ENCODE peak calls at places on chromosome 2, in five cellular contexts. O is stimulated activated CD8-positive, alpha-beta memory T cell treated with anti-CD3 and anti-CD28 coated beads, Interleukin-15, amount 100 ng/mL, for 24 hours; L is tibial nerve; M is stimulated activated CD4-positive, alpha-beta T cell treated with anti-CD3 and anti-CD28 coated beads, Interleukin-2, amount 100 ng/mL, for 48 hours; U is activated CD4-positive, alpha-beta T cell treated with anti-CD3 and anti-CD28 coated beads for 24 hours. J is an unnamed sample.

GRCh38 chr2:129868151-129868550 is 111.3 kb upstream of the RAB6C start:
- DNase-seq in O (no peak), L (no peak), M (no peak), U (no peak), J (no peak)

GRCh38 chr2:170816499-170817246 is at the start of gene GAD1:
- DNase-seq in O (no peak), L (peak), M (peak), U (peak), J (peak)

GRCh38 chr2:102032368-102033027 is 40.7 kb downstream of the IL1R2 start:
- DNase-seq in O (no peak), L (no peak), M (no peak), U (no peak), J (peak)

GRCh38 chr2:148667114-148667513 is 22.6 kb downstream of the EPC2 start:
- DNase-seq in O (no peak), L (no peak), M (no peak), U (no peak), J (no peak)

GRCh38 chr2:240166191-240166590 is 25.7 kb upstream of the OTOS start:
- DNase-seq in O (no peak), L (no peak), M (no peak), U (no peak), J (no peak)

GRCh38 chr2:134466141-134466540 is 212.3 kb downstream of the MGAT5 start:
- DNase-seq in O (no peak), L (no peak), M (peak), U (no peak), J (peak)

GRCh38 chr2:71748227-71748626 is 294.9 kb downstream of the DYSF start:
- DNase-seq in O (no peak), L (no peak), M (no peak), U (no peak), J (no peak)

GRCh38 chr2:15708865-15709820 is 117.5 kb downstream of the DDX1 start:
- DNase-seq in O (no peak), L (no peak), M (no peak), U (no peak), J (no peak)

GRCh38 chr2:217743407-217743806 is 259.4 kb downstream of the TNS1 start:
- DNase-seq in O (no peak), L (no peak), M (no peak), U (no peak), J (no peak)

GRCh38 chr2:160666019-160666676 is 172.5 kb upstream of the RBMS1 start:
- DNase-seq in O (no peak), L (no peak), M (no peak), U (no peak), J (no peak)

GRCh38 chr2:214774108-214774507 is 35.4 kb downstream of the BARD1 start:
- DNase-seq in O (no peak), L (no peak), M (no peak), U (no peak), J (no peak)

GRCh38 chr2:132669854-132670103 is 226 bp downstream of the LYPD1 start:
- DNase-seq in O (no peak), L (no peak), M (no peak), U (no peak), J (peak)

GRCh38 chr2:3666613-3666975 is 8.6 kb downstream of the ALLC start:
- DNase-seq in O (no peak), L (no peak), M (no peak), U (no peak), J (no peak)

J was measured in T47D.